ENCODE peak calls at places on chromosomes 2 and 18, in nine cellular contexts. One of them, this sample, is unnamed.
A peak's percentile ranks its signal among the peaks of the same experiment; 100 is the strongest.

GRCh38 chr18:77461062-77461693 is 211.5 kb downstream of the GALR1 start:
- DNase-seq in T-helper 17 cell: no peak
- DNase-seq in hepatocyte: peak; percentile 41
- DNase-seq in RWPE1: no peak
- DNase-seq in fibroblast of lung: no peak
- DNase-seq in COLO829: no peak
- DNase-seq in breast epithelium: no peak
- DNase-seq in HuH-7: no peak
- DNase-seq in GM06990: no peak
- DNase-seq in this sample: no peak

GRCh38 chr2:130374587-130375290 is 18.9 kb downstream of the PTPN18 start:
- DNase-seq in hepatocyte: no peak
- DNase-seq in fibroblast of lung: peak; percentile 52
- DNase-seq in T-helper 17 cell: no peak
- DNase-seq in breast epithelium: no peak
- DNase-seq in GM06990: no peak
- DNase-seq in HuH-7: no peak
- DNase-seq in COLO829: no peak
- DNase-seq in RWPE1: no peak
- DNase-seq in this sample: no peak

GRCh38 chr2:103445356-103445755 is 683.5 kb downstream of the TMEM182 start:
- DNase-seq in hepatocyte: no peak
- DNase-seq in T-helper 17 cell: no peak
- DNase-seq in COLO829: no peak
- DNase-seq in fibroblast of lung: no peak
- DNase-seq in HuH-7: no peak
- DNase-seq in RWPE1: no peak
- DNase-seq in breast epithelium: no peak
- DNase-seq in GM06990: no peak
- DNase-seq in this sample: no peak

GRCh38 chr2:241412144-241412543 is 56.1 kb downstream of the FARP2 start:
- DNase-seq in COLO829: peak; percentile 40
- DNase-seq in HuH-7: no peak
- DNase-seq in breast epithelium: no peak
- DNase-seq in hepatocyte: peak; percentile 18
- DNase-seq in T-helper 17 cell: no peak
- DNase-seq in RWPE1: no peak
- DNase-seq in GM06990: no peak
- DNase-seq in fibroblast of lung: peak; percentile 85
- DNase-seq in this sample: no peak

GRCh38 chr2:135198481-135198880 is 146.4 kb downstream of the RAB3GAP1 start:
- DNase-seq in GM06990: no peak
- DNase-seq in HuH-7: no peak
- DNase-seq in breast epithelium: no peak
- DNase-seq in COLO829: no peak
- DNase-seq in T-helper 17 cell: no peak
- DNase-seq in hepatocyte: no peak
- DNase-seq in fibroblast of lung: no peak
- DNase-seq in RWPE1: no peak
- DNase-seq in this sample: no peak

GRCh38 chr2:204670124-204670523 is 124.8 kb downstream of the PARD3B start:
- DNase-seq in T-helper 17 cell: no peak
- DNase-seq in hepatocyte: peak; percentile 22
- DNase-seq in GM06990: no peak
- DNase-seq in HuH-7: peak; percentile 32
- DNase-seq in fibroblast of lung: no peak
- DNase-seq in RWPE1: no peak
- DNase-seq in COLO829: no peak
- DNase-seq in breast epithelium: no peak
- DNase-seq in this sample: no peak

GRCh38 chr2:109531896-109532727 is 81.7 kb downstream of the SEPTIN10 start:
- DNase-seq in COLO829: no peak
- DNase-seq in fibroblast of lung: no peak
- DNase-seq in HuH-7: no peak
- DNase-seq in GM06990: no peak
- DNase-seq in RWPE1: no peak
- DNase-seq in T-helper 17 cell: no peak
- DNase-seq in breast epithelium: no peak
- DNase-seq in hepatocyte: no peak
- DNase-seq in this sample: no peak

GRCh38 chr18:55034742-55035141 is 75.5 kb upstream of the CCDC68 start:
- DNase-seq in RWPE1: no peak
- DNase-seq in fibroblast of lung: peak; percentile 68
- DNase-seq in hepatocyte: no peak
- DNase-seq in COLO829: no peak
- DNase-seq in breast epithelium: no peak
- DNase-seq in T-helper 17 cell: no peak
- DNase-seq in GM06990: no peak
- DNase-seq in HuH-7: no peak
- DNase-seq in this sample: no peak

GRCh38 chr18:5894613-5895299 is 566 bp downstream of the TMEM200C start:
- DNase-seq in RWPE1: no peak
- DNase-seq in HuH-7: no peak
- DNase-seq in COLO829: no peak
- DNase-seq in GM06990: peak; percentile 22
- DNase-seq in breast epithelium: no peak
- DNase-seq in T-helper 17 cell: no peak
- DNase-seq in fibroblast of lung: peak; percentile 27
- DNase-seq in hepatocyte: no peak
- DNase-seq in this sample: no peak

GRCh38 chr18:37669991-37670534 is 104.5 kb upstream of the CELF4 start:
- DNase-seq in GM06990: no peak
- DNase-seq in breast epithelium: no peak
- DNase-seq in hepatocyte: no peak
- DNase-seq in T-helper 17 cell: no peak
- DNase-seq in RWPE1: no peak
- DNase-seq in fibroblast of lung: no peak
- DNase-seq in HuH-7: no peak
- DNase-seq in COLO829: no peak
- DNase-seq in this sample: no peak

This sample was measured in CD4-positive, alpha-beta T cell.